ENCODE peak calls at places on chromosome 6, in eight cellular contexts. G is AG04450, Y is fibroblast of the aortic adventitia, B is aorta, P is mammary epithelial cell, J is astrocyte of the spinal cord, E is GOT3, I is heart left ventricle. W is an unnamed sample.

GRCh38 chr6:166864333-166864732 is 92.0 kb downstream of the RNASET2 start:
- DNase-seq in G (no peak), Y (no peak), B (no peak), P (no peak), J (no peak), E (no peak), I (no peak), W (no peak)

GRCh38 chr6:128005009-128005408 is 104.2 kb upstream of the THEMIS start:
- DNase-seq in G (no peak), Y (peak), B (no peak), P (peak), J (no peak), E (no peak), I (no peak), W (no peak)

GRCh38 chr6:147528511-147529145 is 20.1 kb downstream of the SAMD5 start:
- DNase-seq in G (no peak), Y (no peak), B (no peak), P (no peak), J (no peak), E (no peak), I (no peak), W (no peak)

GRCh38 chr6:136517582-136517981 is 32.6 kb downstream of the MAP7 start:
- DNase-seq in G (no peak), Y (no peak), B (no peak), P (no peak), J (no peak), E (no peak), I (no peak), W (no peak)

GRCh38 chr6:89745096-89745495 is 74.5 kb downstream of the MDN1 start:
- DNase-seq in G (no peak), Y (no peak), B (no peak), P (peak), J (no peak), E (no peak), I (no peak), W (no peak)

GRCh38 chr6:6287415-6287814 is 33.0 kb downstream of the F13A1 start:
- DNase-seq in G (no peak), Y (no peak), B (no peak), P (no peak), J (no peak), E (no peak), I (no peak), W (no peak)

GRCh38 chr6:154931741-154932424 is 63.2 kb upstream of the TIAM2 start:
- DNase-seq in G (peak), Y (peak), B (no peak), P (no peak), J (peak), E (no peak), I (no peak), W (no peak)

GRCh38 chr6:82646231-82646615 is 282.6 kb downstream of the TPBG start:
- DNase-seq in G (no peak), Y (no peak), B (no peak), P (peak), J (peak), E (no peak), I (no peak), W (no peak)

GRCh38 chr6:115680621-115681020 is 380.1 kb downstream of the FRK start:
- DNase-seq in G (no peak), Y (no peak), B (no peak), P (no peak), J (no peak), E (no peak), I (no peak), W (no peak)